ENCODE peak calls at places on chromosomes 12 and 14, in four cellular contexts. One of them, this sample, is unnamed.

GRCh38 chr12:21324551-21324950 is 10.2 kb downstream of the SLCO1A2 start:
- DNase-seq in T-helper 2 cell: no peak
- DNase-seq in heart left ventricle: no peak
- DNase-seq in NB4: no peak
- DNase-seq in this sample: no peak

GRCh38 chr12:1933342-1933992 is 15.0 kb upstream of the CACNA2D4 start:
- DNase-seq in T-helper 2 cell: no peak
- DNase-seq in heart left ventricle: no peak
- DNase-seq in NB4: peak
- DNase-seq in this sample: no peak

GRCh38 chr12:127628655-127629054 is 638.3 kb upstream of the TMEM132C start:
- DNase-seq in T-helper 2 cell: no peak
- DNase-seq in heart left ventricle: no peak
- DNase-seq in NB4: no peak
- DNase-seq in this sample: no peak

GRCh38 chr14:20757963-20758362 is 10.2 kb upstream of the EDDM3B start:
- DNase-seq in T-helper 2 cell: no peak
- DNase-seq in heart left ventricle: peak
- DNase-seq in NB4: peak
- DNase-seq in this sample: no peak

GRCh38 chr12:96714199-96714598 is 192.9 kb upstream of the NEDD1 start:
- DNase-seq in T-helper 2 cell: no peak
- DNase-seq in heart left ventricle: no peak
- DNase-seq in NB4: no peak
- DNase-seq in this sample: no peak

GRCh38 chr12:105409881-105410471 is 79.5 kb downstream of the C12orf75 start:
- DNase-seq in T-helper 2 cell: no peak
- DNase-seq in heart left ventricle: peak
- DNase-seq in NB4: peak
- DNase-seq in this sample: no peak

GRCh38 chr12:112116232-112117060 is 7.9 kb upstream of the NAA25 start:
- DNase-seq in T-helper 2 cell: no peak
- DNase-seq in heart left ventricle: peak
- DNase-seq in NB4: peak
- DNase-seq in this sample: peak

GRCh38 chr12:74889563-74890236 is 319.9 kb downstream of the KCNC2 start:
- DNase-seq in T-helper 2 cell: no peak
- DNase-seq in heart left ventricle: no peak
- DNase-seq in NB4: no peak
- DNase-seq in this sample: no peak

GRCh38 chr14:26281280-26281998 is 316.4 kb downstream of the NOVA1 start:
- DNase-seq in T-helper 2 cell: no peak
- DNase-seq in heart left ventricle: no peak
- DNase-seq in NB4: peak
- DNase-seq in this sample: no peak

GRCh38 chr14:104317500-104317805 is 179.1 kb downstream of the KIF26A start:
- DNase-seq in T-helper 2 cell: no peak
- DNase-seq in heart left ventricle: no peak
- DNase-seq in NB4: no peak
- DNase-seq in this sample: no peak

GRCh38 chr14:23899788-23900187 is 53.8 kb upstream of the DHRS4 start:
- DNase-seq in T-helper 2 cell: no peak
- DNase-seq in heart left ventricle: no peak
- DNase-seq in NB4: no peak
- DNase-seq in this sample: no peak

GRCh38 chr12:20641127-20641526 is 54.0 kb upstream of the SLCO1C1 start:
- DNase-seq in T-helper 2 cell: no peak
- DNase-seq in heart left ventricle: no peak
- DNase-seq in NB4: no peak
- DNase-seq in this sample: no peak

GRCh38 chr12:48977290-48978281 is 536 bp upstream of the WNT1 start:
- DNase-seq in T-helper 2 cell: peak
- DNase-seq in heart left ventricle: no peak
- DNase-seq in NB4: peak
- DNase-seq in this sample: no peak

GRCh38 chr12:99495797-99496196 is 151.8 kb upstream of the GARIN6 start:
- DNase-seq in T-helper 2 cell: no peak
- DNase-seq in heart left ventricle: no peak
- DNase-seq in NB4: no peak
- DNase-seq in this sample: no peak

This sample was measured in SIG-M5.